ENCODE peak calls at places on chromosomes 3 and 15, in nine cellular contexts. J is neural progenitor cell; P is vagina; I is spleen; R is Panc1; C is SJSA1; E is CD8-positive, alpha-beta memory T cell; W is iPS DF 6.9; X is prostate gland. G is an unnamed sample. For H3K36me3, the result is how much of the 10 kb centered on the place peaks cover.

GRCh38 chr3:194404365-194405140 is 5.5 kb upstream of the GP5 start:
- DNase-seq in X (peak), E (no peak), C (no peak), J (peak), R (no peak), P (no peak), W (no peak), I (no peak), G (peak)

GRCh38 chr3:107117156-107117555 is 260.1 kb upstream of the CCDC54 start:
- DNase-seq in P (no peak), J (no peak), X (no peak), R (no peak), W (no peak), E (no peak), I (no peak), C (no peak), G (no peak)

GRCh38 chr3:56737001-56737400 is 53.9 kb upstream of the TASOR start:
- DNase-seq in E (no peak), J (peak), I (no peak), X (no peak), C (no peak), R (no peak), P (no peak), W (no peak), G (no peak)

GRCh38 chr3:34957707-34958106 is 681.6 kb upstream of the ARPP21 start:
- DNase-seq in C (no peak), P (no peak), J (no peak), I (no peak), W (no peak), E (no peak), R (no peak), X (no peak), G (no peak)

GRCh38 chr3:177822826-177823225 is 625.5 kb upstream of the TBL1XR1 start:
- DNase-seq in P (no peak), J (no peak), I (no peak), C (no peak), X (no peak), E (no peak), R (no peak), W (no peak), G (no peak)

GRCh38 chr3:48784426-48785120 is 63.1 kb downstream of the PRKAR2A start:
- DNase-seq in I (no peak), E (no peak), J (no peak), C (no peak), R (no peak), P (no peak), X (no peak), W (no peak), G (no peak)

GRCh38 chr3:69731080-69731479 is 8.2 kb upstream of the MITF start:
- DNase-seq in C (no peak), P (no peak), W (no peak), J (no peak), I (no peak), E (no peak), R (no peak), X (no peak), G (no peak)

GRCh38 chr3:17478673-17479072 is 263.8 kb downstream of the TBC1D5 start:
- DNase-seq in E (no peak), C (peak), X (no peak), R (peak), P (no peak), W (no peak), J (no peak), I (no peak), G (no peak)

GRCh38 chr3:89114841-89115223 is 7.4 kb downstream of the EPHA3 start:
- DNase-seq in R (no peak), E (no peak), P (no peak), X (no peak), C (no peak), I (no peak), J (no peak), W (no peak), G (no peak)

GRCh38 chr15:42012937-42013482 is 7.8 kb downstream of the PLA2G4E start:
- DNase-seq in E (no peak), X (no peak), P (no peak), I (no peak), C (no peak), J (no peak), W (no peak), R (no peak), G (no peak)

GRCh38 chr3:9468460-9468859 is 71.0 kb downstream of the SETD5 start:
- DNase-seq in R (no peak), X (no peak), I (no peak), P (no peak), E (no peak), W (no peak), C (no peak), J (no peak), G (no peak)

GRCh38 chr15:33098082-33099058 is 96.1 kb downstream of the FMN1 start:
- DNase-seq in W (no peak), E (no peak), X (no peak), J (no peak), C (peak), I (no peak), R (no peak), P (no peak), G (peak)

GRCh38 chr3:39334205-39334604 is 4.7 kb downstream of the CCR8 start:
- DNase-seq in E (no peak), X (no peak), P (no peak), R (no peak), I (no peak), J (no peak), C (no peak), W (no peak), G (no peak)

GRCh38 chr3:19155375-19155774 is 7.1 kb downstream of the KCNH8 start:
- DNase-seq in I (no peak), E (no peak), P (no peak), R (no peak), J (no peak), X (no peak), W (no peak), C (no peak), G (no peak)

GRCh38 chr3:19149388-19149787 is 1.1 kb downstream of the KCNH8 start:
- DNase-seq in W (no peak), C (no peak), P (no peak), E (no peak), R (no peak), J (peak), I (no peak), X (no peak), G (no peak)

GRCh38 chr3:19159966-19160365 is 11.7 kb downstream of the KCNH8 start:
- DNase-seq in J (no peak), R (no peak), W (no peak), I (no peak), X (no peak), E (no peak), P (no peak), C (no peak), G (no peak)

GRCh38 chr3:19151171-19151570 is 2.9 kb downstream of the KCNH8 start:
- DNase-seq in J (no peak), X (no peak), R (no peak), E (no peak), W (no peak), P (no peak), I (no peak), C (no peak), G (no peak)

GRCh38 chr3:19154693-19155250 is 6.5 kb downstream of the KCNH8 start:
- DNase-seq in E (no peak), W (no peak), P (no peak), J (no peak), R (no peak), I (no peak), X (no peak), C (no peak), G (no peak)
- H3K27ac ChIP-seq in E (no peak), W (no peak), P (no peak), J (no peak), R (no peak), I (no peak), X (no peak), C (no peak), G (no peak)

GRCh38 chr3:12897537-12898289 is 56.3 kb upstream of the RPL32 start:
- DNase-seq in C (no peak), W (no peak), J (no peak), P (no peak), R (no peak), X (peak), I (peak), E (no peak), G (no peak)

GRCh38 chr3:12898980-12899755 is 57.8 kb upstream of the RPL32 start:
- DNase-seq in C (no peak), W (no peak), R (no peak), E (no peak), I (peak), X (no peak), J (no peak), P (no peak), G (no peak)

GRCh38 chr3:12896206-12896697 is 54.9 kb upstream of the RPL32 start:
- DNase-seq in P (no peak), J (peak), R (no peak), X (no peak), E (no peak), C (no peak), W (no peak), I (no peak), G (no peak)

GRCh38 chr3:12900885-12901411 is 59.6 kb upstream of the RPL32 start:
- DNase-seq in J (no peak), R (no peak), E (no peak), P (no peak), X (no peak), W (no peak), C (no peak), I (peak), G (no peak)

GRCh38 chr3:12898290-12898979 is 57.1 kb upstream of the RPL32 start:
- DNase-seq in E (no peak), P (no peak), W (no peak), R (no peak), J (no peak), C (no peak), I (peak), X (no peak), G (no peak)
- H3K36me3 ChIP-seq in E (under half), P (under half), W (under half), R (under half), J (under half), C (under half), I (under half), X (under half), G (under half)

GRCh38 chr3:158205324-158205723 is 95.4 kb downstream of the RSRC1 start:
- DNase-seq in R (no peak), I (no peak), W (no peak), E (no peak), C (no peak), J (no peak), X (no peak), P (no peak), G (no peak)
- H3K27ac ChIP-seq in R (no peak), I (no peak), W (no peak), E (no peak), C (no peak), J (no peak), X (no peak), P (no peak), G (no peak)

DNA sequence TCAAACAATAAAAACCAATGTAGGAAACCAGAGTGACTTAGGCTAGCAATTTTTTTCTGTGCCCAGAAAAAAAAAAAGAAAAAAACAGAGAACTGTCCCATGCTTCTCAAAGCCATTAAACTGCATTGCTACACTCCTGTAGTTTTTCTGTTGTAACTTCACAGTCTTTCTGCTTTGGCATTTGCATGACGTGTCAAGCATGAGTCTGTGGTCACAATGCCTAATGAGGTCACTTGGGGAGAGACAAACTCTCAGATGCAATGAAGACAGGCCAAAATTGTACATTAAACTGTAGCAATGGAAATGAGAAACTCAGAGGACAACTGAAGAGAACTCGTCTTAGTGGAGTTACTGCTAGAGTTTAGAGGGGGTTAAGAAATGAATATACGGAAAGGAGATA is 30.8 kb downstream of the CCDC80 start:
- DNase-seq in R (no peak), I (no peak), W (no peak), C (no peak), J (no peak), E (no peak), X (no peak), P (no peak), G (no peak)
- H3K36me3 ChIP-seq in R (under half), I (under half), W (under half), C (under half), J (under half), E (under half), X (under half), P (under half), G (under half)

GRCh38 chr3:46868301-46868700 is 5.1 kb upstream of the MYL3 start:
- DNase-seq in E (no peak), P (no peak), C (no peak), I (no peak), R (no peak), J (no peak), W (no peak), X (no peak), G (no peak)

GRCh38 chr3:46867550-46867898 is 4.3 kb upstream of the MYL3 start:
- DNase-seq in R (no peak), X (peak), I (no peak), E (no peak), W (no peak), C (no peak), P (no peak), J (no peak), G (no peak)

GRCh38 chr3:46865546-46865945 is 2.3 kb upstream of the MYL3 start:
- DNase-seq in J (no peak), C (no peak), X (no peak), I (peak), P (no peak), W (no peak), R (no peak), E (peak), G (no peak)

GRCh38 chr3:46866032-46866595 is 2.9 kb upstream of the MYL3 start:
- DNase-seq in X (no peak), P (no peak), W (no peak), J (no peak), I (peak), C (no peak), E (no peak), R (no peak), G (no peak)

GRCh38 chr3:46866720-46867549 is 3.7 kb upstream of the MYL3 start:
- DNase-seq in I (peak), J (peak), X (peak), P (no peak), E (peak), W (no peak), C (peak), R (peak), G (no peak)
- H3K27ac ChIP-seq in I (peak), J (no peak), X (peak), P (peak), E (no peak), W (no peak), C (no peak), R (no peak), G (no peak)

DNA sequence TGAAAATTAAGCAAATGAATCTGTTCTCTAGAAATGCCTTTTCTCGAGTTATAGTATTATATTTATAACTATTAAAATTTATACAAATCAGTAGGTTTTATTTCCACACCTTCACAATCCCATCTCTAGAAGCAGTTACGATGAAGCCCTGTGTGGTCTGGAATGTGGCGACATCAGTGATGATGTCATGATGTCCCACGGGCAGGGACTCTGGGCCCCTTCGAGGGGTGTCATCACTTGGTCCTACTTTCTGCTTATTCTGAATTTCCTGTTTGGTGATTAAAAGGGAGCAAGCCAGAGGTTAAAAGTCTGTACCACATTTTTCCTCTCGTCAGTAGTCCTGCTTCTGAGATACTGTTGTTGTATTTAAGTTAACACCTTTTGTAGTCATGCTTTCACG is 67.4 kb downstream of the PIK3R4 start:
- DNase-seq in E (no peak), P (no peak), J (no peak), C (no peak), X (no peak), I (no peak), W (no peak), R (no peak), G (no peak)
- H3K36me3 ChIP-seq in E (under half), P (half or more), J (under half), C (half or more), X (under half), I (half or more), W (under half), R (under half), G (under half)

DNA sequence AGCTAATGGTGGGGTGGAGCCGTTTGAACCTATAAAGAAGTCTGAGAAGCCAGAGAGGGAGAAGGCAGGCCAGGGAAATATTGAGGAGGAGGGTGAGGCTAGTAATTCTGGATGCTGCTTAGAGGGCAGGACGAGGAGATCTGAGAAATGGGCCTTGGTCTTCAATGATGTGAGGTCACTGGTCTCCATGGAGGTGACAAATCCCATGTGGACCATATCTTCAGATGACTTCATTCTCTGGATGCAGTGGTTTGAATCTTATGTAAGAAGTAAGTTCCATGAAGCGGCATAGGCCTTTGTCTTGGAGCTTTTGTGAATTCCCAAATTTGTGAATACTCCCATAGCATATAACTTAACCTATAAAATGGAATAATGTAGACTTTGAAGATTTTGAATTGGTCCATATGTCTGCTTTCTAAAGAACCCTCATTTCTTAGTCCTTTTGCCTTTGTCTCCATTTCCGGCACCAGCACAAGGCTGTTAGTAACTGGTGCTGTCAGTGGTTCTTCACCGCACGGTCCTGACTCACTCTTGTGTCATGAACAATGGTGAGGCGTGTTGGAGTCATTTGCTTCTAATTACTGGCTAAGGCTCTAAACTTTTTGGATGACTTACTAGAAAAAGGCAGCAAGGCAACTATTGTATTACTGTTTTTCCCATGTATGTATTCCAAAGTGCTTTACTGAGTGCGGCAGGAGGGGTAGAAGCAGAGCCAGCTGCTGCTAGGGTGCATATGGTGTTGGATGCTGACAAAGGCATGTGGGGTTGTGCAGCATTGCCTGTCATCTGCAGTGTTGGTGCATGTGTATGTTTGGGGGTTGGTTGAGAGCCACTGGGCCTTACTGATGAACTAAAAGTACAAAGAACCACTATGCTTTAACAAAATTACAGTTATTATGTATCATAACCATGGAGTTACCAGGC is 279.3 kb upstream of the C2CD4B start:
- DNase-seq in C (peak), P (no peak), E (no peak), I (no peak), J (no peak), W (no peak), X (no peak), R (peak), G (peak)
- H3K27ac ChIP-seq in C (peak), P (peak), E (no peak), I (no peak), J (no peak), W (no peak), X (no peak), R (no peak), G (no peak)

GRCh38 chr15:93019091-93019490 is 69.9 kb downstream of the RGMA start:
- DNase-seq in W (no peak), R (no peak), J (no peak), E (no peak), C (no peak), P (no peak), I (no peak), X (no peak), G (no peak)
- H3K36me3 ChIP-seq in W (under half), R (half or more), J (half or more), E (half or more), C (half or more), P (half or more), I (half or more), X (under half), G (half or more)